ENCODE peak calls at places on chromosome 21, in five cellular contexts. S is hypothalamus, Q is T-helper 1 cell, H is hepatocyte, J is Karpas-422. G is an unnamed sample.

GRCh38 chr21:31874817-31875216 is 2.0 kb downstream of the HUNK start:
- DNase-seq in Q (no peak), H (peak), S (no peak), J (peak), G (no peak)

GRCh38 chr21:32494946-32495703 is 82.6 kb downstream of the EVA1C start:
- DNase-seq in J (no peak), Q (no peak), H (peak), S (no peak), G (no peak)

GRCh38 chr21:21624674-21625073 is 626.5 kb downstream of the NCAM2 start:
- DNase-seq in S (no peak), Q (no peak), J (no peak), H (no peak), G (no peak)

GRCh38 chr21:44414291-44415072 is 40.8 kb upstream of the LRRC3 start:
- DNase-seq in H (no peak), J (no peak), Q (no peak), S (no peak), G (no peak)

GRCh38 chr21:39690454-39690853 is 54.5 kb upstream of the IGSF5 start:
- DNase-seq in Q (no peak), H (no peak), J (no peak), S (no peak), G (no peak)

GRCh38 chr21:45596704-45597318 is 46.7 kb upstream of the PCBP3 start:
- DNase-seq in S (no peak), H (peak), J (peak), Q (peak), G (peak)

GRCh38 chr21:37452222-37452621 is 85.6 kb downstream of the DYRK1A start:
- DNase-seq in J (no peak), H (peak), Q (no peak), S (no peak), G (no peak)

GRCh38 chr21:31514598-31514997 is 144.9 kb upstream of the SOD1 start:
- DNase-seq in Q (no peak), H (peak), S (peak), J (no peak), G (no peak)

GRCh38 chr21:15430023-15430422 is 299.8 kb upstream of the USP25 start:
- DNase-seq in H (no peak), Q (no peak), S (no peak), J (no peak), G (no peak)

GRCh38 chr21:29179503-29179902 is 49.1 kb downstream of the MAP3K7CL start:
- DNase-seq in Q (no peak), J (no peak), H (no peak), S (no peak), G (no peak)

GRCh38 chr21:41217656-41218380 is 49.9 kb downstream of the BACE2 start:
- DNase-seq in S (no peak), J (no peak), Q (no peak), H (peak), G (no peak)

GRCh38 chr21:43815107-43815742 is 25.8 kb downstream of the RRP1 start:
- DNase-seq in J (peak), S (no peak), Q (no peak), H (no peak), G (no peak)

GRCh38 chr21:43622796-43623195 is 36.5 kb downstream of the HSF2BP start:
- DNase-seq in S (no peak), H (no peak), J (no peak), Q (no peak), G (no peak)

GRCh38 chr21:33189237-33189636 is 40.5 kb upstream of the IFNAR2 start:
- DNase-seq in S (no peak), J (no peak), H (no peak), Q (no peak), G (no peak)

GRCh38 chr21:34156957-34157356 is 83.6 kb downstream of the MRPS6 start:
- DNase-seq in J (no peak), Q (no peak), S (no peak), H (peak), G (no peak)